ENCODE peak calls at places on chromosomes 3 and 15, in four cellular contexts. A is HepG2, V is K562, U is GM12878. P is an unnamed sample.

GRCh38 chr3:33578325-33579180 is 138.3 kb upstream of the UBP1 start:
- DNase-seq in A (peak), V (no peak), U (no peak), P (no peak)

GRCh38 chr3:183233986-183234385 is 19.1 kb upstream of the B3GNT5 start:
- DNase-seq in A (no peak), V (no peak), U (no peak), P (no peak)

GRCh38 chr15:29139540-29140459 is 129.8 kb downstream of the NSMCE3 start:
- DNase-seq in A (no peak), V (peak), U (no peak), P (peak)

GRCh38 chr3:16841354-16841753 is 43.4 kb upstream of the PLCL2 start:
- DNase-seq in A (no peak), V (no peak), U (no peak), P (no peak)

GRCh38 chr3:108354562-108354961 is 58.2 kb downstream of the HHLA2 start:
- DNase-seq in A (no peak), V (no peak), U (no peak), P (no peak)

GRCh38 chr3:122146466-122146865 is 37.0 kb upstream of the CASR start:
- DNase-seq in A (no peak), V (no peak), U (peak), P (no peak)

GRCh38 chr3:120284702-120285507 is at the start of gene GPR156:
- DNase-seq in A (no peak), V (peak), U (no peak), P (peak)

GRCh38 chr3:153215497-153215896 is 53.5 kb downstream of the RAP2B start:
- DNase-seq in A (no peak), V (no peak), U (no peak), P (no peak)

GRCh38 chr3:134463676-134464611 is 21.8 kb downstream of the ANAPC13 start:
- DNase-seq in A (no peak), V (no peak), U (no peak), P (no peak)

GRCh38 chr3:49883992-49884391 is 14.3 kb upstream of the CAMKV start:
- DNase-seq in A (no peak), V (no peak), U (no peak), P (no peak)

GRCh38 chr3:108398510-108398909 is 102.2 kb downstream of the HHLA2 start:
- DNase-seq in A (no peak), V (no peak), U (no peak), P (no peak)

GRCh38 chr3:38031022-38031994 is 1.9 kb upstream of the PLCD1 start:
- DNase-seq in A (no peak), V (no peak), U (no peak), P (no peak)

GRCh38 chr15:46365612-46366011 is 730.8 kb downstream of the SQOR start:
- DNase-seq in A (no peak), V (no peak), U (no peak), P (no peak)

GRCh38 chr3:133691410-133692107 is 29.8 kb upstream of the TOPBP1 start:
- DNase-seq in A (no peak), V (no peak), U (no peak), P (no peak)

GRCh38 chr15:23797747-23798157 is 110.6 kb upstream of the NDN start:
- DNase-seq in A (no peak), V (no peak), U (no peak), P (no peak)

GRCh38 chr3:59126436-59126835 is 76.6 kb upstream of the CFAP20DC start:
- DNase-seq in A (no peak), V (no peak), U (no peak), P (no peak)
- TF ChIP-seq FOXM1 in A (no peak), V (no peak), U (no peak), P (no peak)

GRCh38 chr15:33810806-33811205 is 157.5 kb upstream of the CHRM5 start:
- DNase-seq in A (no peak), V (no peak), U (no peak), P (no peak)
- TF ChIP-seq BHLHE40 in A (no peak), V (no peak), U (no peak), P (no peak)

DNA sequence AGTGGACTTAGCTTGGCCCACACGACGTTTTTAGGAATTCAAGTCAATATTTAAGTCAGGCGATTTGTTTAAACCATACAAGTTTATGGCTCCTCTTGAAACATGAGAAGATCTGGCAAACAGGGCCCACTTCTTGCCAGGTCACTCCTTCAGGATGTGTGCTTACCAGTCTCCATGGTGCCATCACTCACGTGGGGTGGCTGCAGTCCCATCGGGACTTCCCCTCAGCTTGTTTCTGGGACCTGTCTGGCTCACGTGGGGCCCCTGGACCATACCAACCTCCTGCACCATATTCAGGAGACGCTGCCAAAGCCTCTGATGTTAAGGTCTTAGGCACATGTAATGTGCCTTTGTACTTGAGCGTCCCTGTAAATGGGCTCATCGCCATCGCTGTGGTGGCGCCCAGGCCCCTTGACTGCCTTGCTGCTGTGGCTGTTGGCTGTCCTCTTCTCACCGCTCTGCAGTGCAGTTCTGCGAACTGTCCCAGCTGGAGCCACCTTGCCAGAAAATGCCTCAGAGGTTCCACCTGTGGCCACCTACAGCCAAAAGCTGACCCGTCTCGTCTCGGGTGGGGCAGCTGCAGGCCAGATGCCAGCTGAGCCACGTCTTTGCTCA is 8.9 kb downstream of the MCM2 start:
- DNase-seq in A (no peak), V (no peak), U (no peak), P (no peak)
- TF ChIP-seq FOXM1 in A (no peak), V (no peak), U (no peak), P (no peak)

DNA sequence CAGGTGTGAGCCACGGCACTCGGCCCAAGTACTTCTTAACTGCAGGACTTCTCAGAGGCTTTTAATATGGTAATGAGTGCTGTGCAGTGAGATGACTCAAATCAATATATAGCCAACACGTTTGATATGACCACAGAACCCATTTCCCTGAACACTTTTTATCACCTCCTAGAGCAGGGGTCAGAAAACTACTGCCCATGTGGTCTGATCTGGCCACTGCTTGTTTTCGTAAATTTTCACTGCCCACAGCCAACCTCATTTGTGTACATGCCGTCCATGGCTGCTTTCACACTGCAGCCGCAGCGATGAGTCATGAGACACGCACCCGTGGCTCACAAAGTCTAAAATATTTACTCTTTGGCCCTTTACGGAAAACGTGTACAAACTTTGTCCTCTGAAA is 179.2 kb downstream of the RORA start:
- DNase-seq in A (peak), V (no peak), U (peak), P (no peak)
- TF ChIP-seq BHLHE40 in A (no peak), V (no peak), U (peak), P (no peak)

P was measured in HEK293T.